ENCODE peak calls at places on chromosomes 7 and 10, in seven cellular contexts. One of them, this sample, is unnamed.

GRCh38 chr7:42914009-42914725 is 2.3 kb upstream of the C7orf25 start:
- DNase-seq in foreskin fibroblast: no peak
- DNase-seq in PC-9: no peak
- DNase-seq in SK-N-SH: no peak
- DNase-seq in stomach: no peak
- DNase-seq in neural crest cell: no peak
- DNase-seq in mammary epithelial cell: no peak
- DNase-seq in this sample: no peak

GRCh38 chr7:84722086-84722485 is 464.8 kb downstream of the SEMA3D start:
- DNase-seq in foreskin fibroblast: no peak
- DNase-seq in PC-9: no peak
- DNase-seq in SK-N-SH: no peak
- DNase-seq in stomach: no peak
- DNase-seq in neural crest cell: no peak
- DNase-seq in mammary epithelial cell: no peak
- DNase-seq in this sample: no peak

GRCh38 chr7:23067271-23067670 is 38.3 kb upstream of the KLHL7 start:
- DNase-seq in foreskin fibroblast: peak
- DNase-seq in PC-9: no peak
- DNase-seq in SK-N-SH: no peak
- DNase-seq in stomach: no peak
- DNase-seq in neural crest cell: no peak
- DNase-seq in mammary epithelial cell: no peak
- DNase-seq in this sample: no peak

GRCh38 chr7:479948-480499 is 39.6 kb downstream of the PDGFA start:
- DNase-seq in foreskin fibroblast: no peak
- DNase-seq in PC-9: no peak
- DNase-seq in SK-N-SH: no peak
- DNase-seq in stomach: peak
- DNase-seq in neural crest cell: no peak
- DNase-seq in mammary epithelial cell: no peak
- DNase-seq in this sample: peak

GRCh38 chr10:118926903-118927302 is 102.6 kb upstream of the NANOS1 start:
- DNase-seq in foreskin fibroblast: no peak
- DNase-seq in PC-9: no peak
- DNase-seq in SK-N-SH: no peak
- DNase-seq in stomach: no peak
- DNase-seq in neural crest cell: no peak
- DNase-seq in mammary epithelial cell: no peak
- DNase-seq in this sample: no peak

GRCh38 chr10:72086466-72087391 is 1.6 kb downstream of the SPOCK2 start:
- DNase-seq in foreskin fibroblast: no peak
- DNase-seq in PC-9: no peak
- DNase-seq in SK-N-SH: no peak
- DNase-seq in stomach: no peak
- DNase-seq in neural crest cell: no peak
- DNase-seq in mammary epithelial cell: no peak
- DNase-seq in this sample: no peak

GRCh38 chr10:61836233-61836887 is 65.1 kb upstream of the ARID5B start:
- DNase-seq in foreskin fibroblast: no peak
- DNase-seq in PC-9: no peak
- DNase-seq in SK-N-SH: no peak
- DNase-seq in stomach: no peak
- DNase-seq in neural crest cell: no peak
- DNase-seq in mammary epithelial cell: no peak
- DNase-seq in this sample: no peak

GRCh38 chr7:26891400-26892355 is 27.3 kb upstream of the SKAP2 start:
- DNase-seq in foreskin fibroblast: no peak
- DNase-seq in PC-9: no peak
- DNase-seq in SK-N-SH: no peak
- DNase-seq in stomach: no peak
- DNase-seq in neural crest cell: no peak
- DNase-seq in mammary epithelial cell: peak
- DNase-seq in this sample: no peak

GRCh38 chr7:1418505-1419309 is 40.6 kb downstream of the MICALL2 start:
- DNase-seq in foreskin fibroblast: no peak
- DNase-seq in PC-9: no peak
- DNase-seq in SK-N-SH: peak
- DNase-seq in stomach: no peak
- DNase-seq in neural crest cell: no peak
- DNase-seq in mammary epithelial cell: no peak
- DNase-seq in this sample: no peak

GRCh38 chr7:37419496-37419895 is 29.2 kb downstream of the ELMO1 start:
- DNase-seq in foreskin fibroblast: no peak
- DNase-seq in PC-9: no peak
- DNase-seq in SK-N-SH: no peak
- DNase-seq in stomach: no peak
- DNase-seq in neural crest cell: no peak
- DNase-seq in mammary epithelial cell: no peak
- DNase-seq in this sample: no peak

GRCh38 chr10:119020627-119020946 is 8.9 kb upstream of the NANOS1 start:
- DNase-seq in foreskin fibroblast: peak
- DNase-seq in PC-9: peak
- DNase-seq in SK-N-SH: no peak
- DNase-seq in stomach: no peak
- DNase-seq in neural crest cell: no peak
- DNase-seq in mammary epithelial cell: peak
- DNase-seq in this sample: no peak

GRCh38 chr7:66110861-66111260 is 3.8 kb upstream of the CRCP start:
- DNase-seq in foreskin fibroblast: peak
- DNase-seq in PC-9: peak
- DNase-seq in SK-N-SH: no peak
- DNase-seq in stomach: no peak
- DNase-seq in neural crest cell: no peak
- DNase-seq in mammary epithelial cell: peak
- DNase-seq in this sample: no peak

GRCh38 chr10:130137077-130137448 is 872 bp downstream of the GLRX3 start:
- DNase-seq in foreskin fibroblast: peak
- DNase-seq in PC-9: no peak
- DNase-seq in SK-N-SH: peak
- DNase-seq in stomach: no peak
- DNase-seq in neural crest cell: no peak
- DNase-seq in mammary epithelial cell: peak
- DNase-seq in this sample: no peak

GRCh38 chr7:76280408-76280807 is 22.1 kb upstream of the HSPB1 start:
- DNase-seq in foreskin fibroblast: no peak
- DNase-seq in PC-9: no peak
- DNase-seq in SK-N-SH: peak
- DNase-seq in stomach: no peak
- DNase-seq in neural crest cell: no peak
- DNase-seq in mammary epithelial cell: no peak
- DNase-seq in this sample: no peak

GRCh38 chr10:48506147-48506917 is 98.5 kb downstream of the ARHGAP22 start:
- DNase-seq in foreskin fibroblast: no peak
- DNase-seq in PC-9: peak
- DNase-seq in SK-N-SH: peak
- DNase-seq in stomach: peak
- DNase-seq in neural crest cell: no peak
- DNase-seq in mammary epithelial cell: no peak
- DNase-seq in this sample: no peak

GRCh38 chr7:85191383-85191782 is 4.5 kb upstream of the SEMA3D start:
- DNase-seq in foreskin fibroblast: no peak
- DNase-seq in PC-9: no peak
- DNase-seq in SK-N-SH: peak
- DNase-seq in stomach: no peak
- DNase-seq in neural crest cell: no peak
- DNase-seq in mammary epithelial cell: peak
- DNase-seq in this sample: no peak

GRCh38 chr7:76336094-76336493 is 22.7 kb downstream of the YWHAG start:
- DNase-seq in foreskin fibroblast: no peak
- DNase-seq in PC-9: no peak
- DNase-seq in SK-N-SH: no peak
- DNase-seq in stomach: no peak
- DNase-seq in neural crest cell: no peak
- DNase-seq in mammary epithelial cell: no peak
- DNase-seq in this sample: no peak

DNA sequence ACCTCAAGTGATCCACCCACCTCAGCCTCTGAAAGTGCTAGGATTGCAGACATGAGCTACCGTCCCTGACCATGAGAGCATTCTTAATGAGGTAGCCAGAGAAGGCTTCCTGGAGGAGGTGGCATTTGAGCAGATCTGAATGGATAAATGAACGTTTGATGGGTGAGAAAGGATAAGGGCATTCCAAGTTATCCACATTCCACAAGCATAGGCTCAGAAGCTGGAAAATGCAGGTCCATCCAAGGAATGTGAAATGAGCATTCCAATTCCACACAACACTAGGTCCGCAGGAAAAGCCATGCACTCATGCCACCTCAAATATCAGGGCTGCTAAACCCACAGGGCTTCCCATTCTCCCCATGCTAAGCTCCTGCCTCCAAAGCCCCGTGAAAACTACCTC is 17.0 kb downstream of the TMEM130 start:
- DNase-seq in foreskin fibroblast: peak
- DNase-seq in PC-9: no peak
- DNase-seq in SK-N-SH: peak
- DNase-seq in stomach: no peak
- DNase-seq in neural crest cell: no peak
- DNase-seq in mammary epithelial cell: no peak
- DNase-seq in this sample: no peak
- TF ChIP-seq CTCF in foreskin fibroblast: no peak
- TF ChIP-seq CTCF in PC-9: no peak
- TF ChIP-seq CTCF in SK-N-SH: no peak
- TF ChIP-seq CTCF in stomach: no peak
- TF ChIP-seq CTCF in neural crest cell: no peak
- TF ChIP-seq CTCF in mammary epithelial cell: no peak
- TF ChIP-seq CTCF in this sample: no peak

GRCh38 chr7:51299391-51300133 is 17.0 kb downstream of the COBL start:
- DNase-seq in foreskin fibroblast: no peak
- DNase-seq in PC-9: no peak
- DNase-seq in SK-N-SH: no peak
- DNase-seq in stomach: no peak
- DNase-seq in neural crest cell: no peak
- DNase-seq in mammary epithelial cell: no peak
- DNase-seq in this sample: no peak
- TF ChIP-seq CTCF in foreskin fibroblast: no peak
- TF ChIP-seq CTCF in PC-9: no peak
- TF ChIP-seq CTCF in SK-N-SH: no peak
- TF ChIP-seq CTCF in stomach: no peak
- TF ChIP-seq CTCF in neural crest cell: peak
- TF ChIP-seq CTCF in mammary epithelial cell: no peak
- TF ChIP-seq CTCF in this sample: no peak

DNA sequence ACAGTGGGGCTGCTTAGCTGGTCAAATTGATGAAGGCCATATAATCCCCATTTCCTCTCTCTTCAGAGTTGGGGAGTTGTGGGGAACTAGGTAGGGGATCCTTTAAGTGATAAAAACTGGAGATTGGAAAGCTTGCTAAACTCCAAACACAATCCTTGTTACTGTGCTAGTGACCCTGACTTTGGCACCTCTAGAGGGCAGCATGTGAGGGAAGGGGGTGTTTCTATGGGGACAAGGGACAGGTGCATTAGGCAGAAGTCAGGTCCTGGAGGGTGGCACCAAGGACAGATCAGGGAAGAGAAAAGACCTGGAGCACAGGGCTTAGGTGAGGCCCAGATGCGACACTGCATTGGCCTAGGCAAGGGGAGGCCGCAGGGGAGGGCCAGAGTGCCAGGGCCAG is 66.9 kb downstream of the CDHR3 start:
- DNase-seq in foreskin fibroblast: no peak
- DNase-seq in PC-9: no peak
- DNase-seq in SK-N-SH: no peak
- DNase-seq in stomach: no peak
- DNase-seq in neural crest cell: no peak
- DNase-seq in mammary epithelial cell: no peak
- DNase-seq in this sample: no peak
- TF ChIP-seq CTCF in foreskin fibroblast: no peak
- TF ChIP-seq CTCF in PC-9: no peak
- TF ChIP-seq CTCF in SK-N-SH: no peak
- TF ChIP-seq CTCF in stomach: no peak
- TF ChIP-seq CTCF in neural crest cell: no peak
- TF ChIP-seq CTCF in mammary epithelial cell: peak
- TF ChIP-seq CTCF in this sample: no peak

DNA sequence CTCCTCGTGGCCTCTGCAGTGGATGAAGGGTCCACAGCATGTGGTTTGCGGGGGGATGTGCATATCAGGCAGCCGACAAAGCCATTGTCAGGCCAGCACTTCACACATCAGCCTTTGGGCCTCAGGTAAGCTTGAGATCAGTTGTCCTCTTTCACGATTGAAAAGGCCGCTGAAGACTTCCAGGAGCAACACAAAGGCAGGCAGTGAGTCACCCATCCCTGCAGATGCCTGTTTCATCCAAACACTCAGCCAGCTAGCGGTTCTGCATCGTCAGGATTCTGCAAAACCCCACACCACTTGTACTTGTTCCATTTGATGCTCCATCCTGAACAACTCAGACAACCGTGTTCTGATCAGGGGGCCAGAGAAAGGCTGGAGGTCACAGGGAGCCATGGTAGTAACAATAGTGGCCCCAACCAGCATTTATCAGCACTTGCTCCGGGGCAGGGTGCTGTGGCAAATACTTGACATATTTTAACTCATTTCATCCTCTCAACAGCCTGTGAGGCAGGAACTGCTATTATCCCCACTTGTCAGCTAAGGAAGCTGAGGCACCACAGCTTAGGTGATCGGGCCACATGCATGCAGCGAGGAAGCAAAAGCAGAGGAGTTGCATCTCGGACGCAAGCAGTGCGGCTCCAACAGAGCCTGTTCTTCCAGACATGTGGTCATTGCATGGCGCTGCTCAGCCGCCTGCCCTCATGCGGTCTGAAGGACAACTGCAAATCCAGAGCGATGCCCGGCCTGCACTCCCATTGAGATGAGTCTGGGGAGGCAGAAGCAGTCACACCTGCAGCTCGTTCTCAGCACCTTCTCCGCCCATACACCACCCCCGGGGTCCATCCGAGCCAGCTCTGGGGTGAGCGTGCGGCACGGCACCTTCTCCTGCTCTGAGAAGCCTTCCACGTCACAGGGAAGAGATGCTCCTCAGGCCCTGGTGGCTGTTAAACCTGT is 144.9 kb downstream of the PAXIP1 start:
- DNase-seq in foreskin fibroblast: no peak
- DNase-seq in PC-9: peak
- DNase-seq in SK-N-SH: no peak
- DNase-seq in stomach: no peak
- DNase-seq in neural crest cell: no peak
- DNase-seq in mammary epithelial cell: no peak
- DNase-seq in this sample: no peak
- TF ChIP-seq CTCF in foreskin fibroblast: no peak
- TF ChIP-seq CTCF in PC-9: no peak
- TF ChIP-seq CTCF in SK-N-SH: no peak
- TF ChIP-seq CTCF in stomach: no peak
- TF ChIP-seq CTCF in neural crest cell: no peak
- TF ChIP-seq CTCF in mammary epithelial cell: no peak
- TF ChIP-seq CTCF in this sample: no peak

GRCh38 chr10:123559066-123559822 is 106.9 kb upstream of the GPR26 start:
- DNase-seq in foreskin fibroblast: peak
- DNase-seq in PC-9: peak
- DNase-seq in SK-N-SH: peak
- DNase-seq in stomach: peak
- DNase-seq in neural crest cell: peak
- DNase-seq in mammary epithelial cell: peak
- DNase-seq in this sample: peak
- TF ChIP-seq CTCF in foreskin fibroblast: peak
- TF ChIP-seq CTCF in PC-9: peak
- TF ChIP-seq CTCF in SK-N-SH: peak
- TF ChIP-seq CTCF in stomach: peak
- TF ChIP-seq CTCF in neural crest cell: peak
- TF ChIP-seq CTCF in mammary epithelial cell: peak
- TF ChIP-seq CTCF in this sample: no peak

GRCh38 chr7:71633571-71634008 is 501.6 kb downstream of the GALNT17 start:
- DNase-seq in foreskin fibroblast: peak
- DNase-seq in PC-9: no peak
- DNase-seq in SK-N-SH: no peak
- DNase-seq in stomach: no peak
- DNase-seq in neural crest cell: no peak
- DNase-seq in mammary epithelial cell: peak
- DNase-seq in this sample: no peak
- TF ChIP-seq CTCF in foreskin fibroblast: no peak
- TF ChIP-seq CTCF in PC-9: no peak
- TF ChIP-seq CTCF in SK-N-SH: no peak
- TF ChIP-seq CTCF in stomach: no peak
- TF ChIP-seq CTCF in neural crest cell: no peak
- TF ChIP-seq CTCF in mammary epithelial cell: no peak
- TF ChIP-seq CTCF in this sample: no peak